ENCODE peak calls at places on chromosomes 12 and 14, in eight cellular contexts. One of them, this sample, is unnamed.

GRCh38 chr14:74437654-74438053 is 11.6 kb upstream of the SYNDIG1L start:
- DNase-seq in HFF-Myc: no peak
- DNase-seq in type B pancreatic cell: no peak
- DNase-seq in uterus: no peak
- DNase-seq in fibroblast of mammary gland: peak; percentile 3
- DNase-seq in GM20000: no peak
- DNase-seq in upper lobe of left lung: no peak
- DNase-seq in tibial nerve: no peak
- DNase-seq in this sample: no peak

GRCh38 chr12:66482880-66483279 is 180.6 kb downstream of the HELB start:
- DNase-seq in HFF-Myc: no peak
- DNase-seq in type B pancreatic cell: no peak
- DNase-seq in uterus: no peak
- DNase-seq in fibroblast of mammary gland: no peak
- DNase-seq in GM20000: no peak
- DNase-seq in upper lobe of left lung: no peak
- DNase-seq in tibial nerve: no peak
- DNase-seq in this sample: no peak

GRCh38 chr12:106769078-106769477 is 5.4 kb upstream of the RIC8B start:
- DNase-seq in HFF-Myc: no peak
- DNase-seq in type B pancreatic cell: no peak
- DNase-seq in uterus: no peak
- DNase-seq in fibroblast of mammary gland: peak; percentile 70
- DNase-seq in GM20000: no peak
- DNase-seq in upper lobe of left lung: no peak
- DNase-seq in tibial nerve: no peak
- DNase-seq in this sample: no peak

GRCh38 chr14:52703225-52703624 is 3.8 kb upstream of the PSMC6 start:
- DNase-seq in HFF-Myc: peak; percentile 31
- DNase-seq in type B pancreatic cell: no peak
- DNase-seq in uterus: no peak
- DNase-seq in fibroblast of mammary gland: peak; percentile 98
- DNase-seq in GM20000: no peak
- DNase-seq in upper lobe of left lung: no peak
- DNase-seq in tibial nerve: no peak
- DNase-seq in this sample: no peak

GRCh38 chr14:73245401-73246325 is 8.4 kb downstream of the PAPLN start:
- DNase-seq in HFF-Myc: no peak
- DNase-seq in type B pancreatic cell: no peak
- DNase-seq in uterus: no peak
- DNase-seq in fibroblast of mammary gland: peak; percentile 46
- DNase-seq in GM20000: peak; percentile 82
- DNase-seq in upper lobe of left lung: peak; percentile 92
- DNase-seq in tibial nerve: no peak
- DNase-seq in this sample: no peak

GRCh38 chr12:56071648-56072047 is 8.3 kb upstream of the ERBB3 start:
- DNase-seq in HFF-Myc: no peak
- DNase-seq in type B pancreatic cell: no peak
- DNase-seq in uterus: no peak
- DNase-seq in fibroblast of mammary gland: peak; percentile 28
- DNase-seq in GM20000: no peak
- DNase-seq in upper lobe of left lung: no peak
- DNase-seq in tibial nerve: no peak
- DNase-seq in this sample: no peak

GRCh38 chr12:51188359-51189051 is 15.6 kb upstream of the TFCP2 start:
- DNase-seq in HFF-Myc: no peak
- DNase-seq in type B pancreatic cell: no peak
- DNase-seq in uterus: no peak
- DNase-seq in fibroblast of mammary gland: no peak
- DNase-seq in GM20000: peak; percentile 77
- DNase-seq in upper lobe of left lung: peak; percentile 54
- DNase-seq in tibial nerve: no peak
- DNase-seq in this sample: no peak

GRCh38 chr14:96105921-96106441 is 66.8 kb downstream of the C14orf132 start:
- DNase-seq in HFF-Myc: no peak
- DNase-seq in type B pancreatic cell: no peak
- DNase-seq in uterus: peak; percentile 43
- DNase-seq in fibroblast of mammary gland: peak; percentile 87
- DNase-seq in GM20000: no peak
- DNase-seq in upper lobe of left lung: peak; percentile 18
- DNase-seq in tibial nerve: no peak
- DNase-seq in this sample: no peak

GRCh38 chr12:96886998-96887677 is 19.9 kb upstream of the NEDD1 start:
- DNase-seq in HFF-Myc: no peak
- DNase-seq in type B pancreatic cell: no peak
- DNase-seq in uterus: peak; percentile 50
- DNase-seq in fibroblast of mammary gland: peak; percentile 17
- DNase-seq in GM20000: no peak
- DNase-seq in upper lobe of left lung: no peak
- DNase-seq in tibial nerve: no peak
- DNase-seq in this sample: no peak

GRCh38 chr12:57739387-57739786 is 845 bp upstream of the AGAP2 start:
- DNase-seq in HFF-Myc: no peak
- DNase-seq in type B pancreatic cell: no peak
- DNase-seq in uterus: no peak
- DNase-seq in fibroblast of mammary gland: no peak
- DNase-seq in GM20000: no peak
- DNase-seq in upper lobe of left lung: no peak
- DNase-seq in tibial nerve: no peak
- DNase-seq in this sample: no peak

GRCh38 chr12:3263282-3263681 is 186.1 kb downstream of the TSPAN9 start:
- DNase-seq in HFF-Myc: no peak
- DNase-seq in type B pancreatic cell: no peak
- DNase-seq in uterus: no peak
- DNase-seq in fibroblast of mammary gland: no peak
- DNase-seq in GM20000: no peak
- DNase-seq in upper lobe of left lung: no peak
- DNase-seq in tibial nerve: no peak
- DNase-seq in this sample: no peak

GRCh38 chr12:3263939-3264699 is 186.9 kb downstream of the TSPAN9 start:
- DNase-seq in HFF-Myc: no peak
- DNase-seq in type B pancreatic cell: no peak
- DNase-seq in uterus: no peak
- DNase-seq in fibroblast of mammary gland: no peak
- DNase-seq in GM20000: no peak
- DNase-seq in upper lobe of left lung: peak; percentile 78
- DNase-seq in tibial nerve: no peak
- DNase-seq in this sample: no peak

GRCh38 chr12:3259976-3260375 is 182.8 kb downstream of the TSPAN9 start:
- DNase-seq in HFF-Myc: no peak
- DNase-seq in type B pancreatic cell: no peak
- DNase-seq in uterus: no peak
- DNase-seq in fibroblast of mammary gland: no peak
- DNase-seq in GM20000: no peak
- DNase-seq in upper lobe of left lung: no peak
- DNase-seq in tibial nerve: no peak
- DNase-seq in this sample: no peak

GRCh38 chr12:3262466-3262865 is 185.3 kb downstream of the TSPAN9 start:
- DNase-seq in HFF-Myc: no peak
- DNase-seq in type B pancreatic cell: no peak
- DNase-seq in uterus: no peak
- DNase-seq in fibroblast of mammary gland: no peak
- DNase-seq in GM20000: no peak
- DNase-seq in upper lobe of left lung: no peak
- DNase-seq in tibial nerve: no peak
- DNase-seq in this sample: no peak

GRCh38 chr12:3261782-3262359 is 184.7 kb downstream of the TSPAN9 start:
- DNase-seq in HFF-Myc: no peak
- DNase-seq in type B pancreatic cell: no peak
- DNase-seq in uterus: peak; percentile 40
- DNase-seq in fibroblast of mammary gland: peak; percentile 41
- DNase-seq in GM20000: no peak
- DNase-seq in upper lobe of left lung: no peak
- DNase-seq in tibial nerve: peak; percentile 48
- DNase-seq in this sample: no peak
- TF ChIP-seq CTCF in HFF-Myc: peak; percentile 2
- TF ChIP-seq CTCF in type B pancreatic cell: no peak
- TF ChIP-seq CTCF in uterus: no peak
- TF ChIP-seq CTCF in fibroblast of mammary gland: peak; percentile 16
- TF ChIP-seq CTCF in GM20000: no peak
- TF ChIP-seq CTCF in upper lobe of left lung: no peak
- TF ChIP-seq CTCF in tibial nerve: no peak
- TF ChIP-seq CTCF in this sample: no peak

GRCh38 chr12:40336573-40337199 is 111.9 kb downstream of the LRRK2 start:
- DNase-seq in HFF-Myc: no peak
- DNase-seq in type B pancreatic cell: no peak
- DNase-seq in uterus: no peak
- DNase-seq in fibroblast of mammary gland: peak; percentile 27
- DNase-seq in GM20000: peak; percentile 42
- DNase-seq in upper lobe of left lung: no peak
- DNase-seq in tibial nerve: no peak
- DNase-seq in this sample: no peak
- TF ChIP-seq CTCF in HFF-Myc: peak; percentile 25
- TF ChIP-seq CTCF in type B pancreatic cell: peak; percentile 74
- TF ChIP-seq CTCF in uterus: no peak
- TF ChIP-seq CTCF in fibroblast of mammary gland: peak; percentile 61
- TF ChIP-seq CTCF in GM20000: peak; percentile 36
- TF ChIP-seq CTCF in upper lobe of left lung: peak; percentile 11
- TF ChIP-seq CTCF in tibial nerve: peak; percentile 31
- TF ChIP-seq CTCF in this sample: peak; percentile 44

GRCh38 chr14:99430491-99430890 is 50.2 kb downstream of the SETD3 start:
- DNase-seq in HFF-Myc: no peak
- DNase-seq in type B pancreatic cell: no peak
- DNase-seq in uterus: peak; percentile 22
- DNase-seq in fibroblast of mammary gland: no peak
- DNase-seq in GM20000: no peak
- DNase-seq in upper lobe of left lung: no peak
- DNase-seq in tibial nerve: no peak
- DNase-seq in this sample: no peak
- TF ChIP-seq CTCF in HFF-Myc: peak; percentile 27
- TF ChIP-seq CTCF in type B pancreatic cell: peak; percentile 67
- TF ChIP-seq CTCF in uterus: no peak
- TF ChIP-seq CTCF in fibroblast of mammary gland: peak; percentile 27
- TF ChIP-seq CTCF in GM20000: no peak
- TF ChIP-seq CTCF in upper lobe of left lung: peak; percentile 12
- TF ChIP-seq CTCF in tibial nerve: no peak
- TF ChIP-seq CTCF in this sample: peak; percentile 28

DNA sequence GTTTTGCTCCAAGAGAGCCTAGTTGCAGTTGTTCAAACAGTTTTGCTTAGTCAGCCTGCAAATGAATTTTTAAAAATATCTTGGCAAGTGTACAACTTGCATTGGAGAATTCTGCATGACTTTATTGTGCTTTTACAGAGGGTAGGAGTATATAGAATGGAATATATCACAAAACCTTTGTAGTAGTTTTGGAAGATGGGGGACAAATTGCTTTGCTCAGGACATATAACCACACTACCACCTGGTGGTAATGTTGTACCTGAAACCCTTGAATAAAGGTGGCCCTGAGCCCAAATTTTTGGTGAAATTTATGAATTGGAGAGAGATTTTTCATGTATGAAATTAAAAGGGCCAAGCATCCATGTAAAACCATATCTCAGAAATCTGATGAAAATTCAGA is 645.2 kb downstream of the MED13L start:
- DNase-seq in HFF-Myc: no peak
- DNase-seq in type B pancreatic cell: no peak
- DNase-seq in uterus: no peak
- DNase-seq in fibroblast of mammary gland: peak; percentile 52
- DNase-seq in GM20000: no peak
- DNase-seq in upper lobe of left lung: no peak
- DNase-seq in tibial nerve: no peak
- DNase-seq in this sample: no peak
- TF ChIP-seq CTCF in HFF-Myc: peak; percentile 7
- TF ChIP-seq CTCF in type B pancreatic cell: peak; percentile 44
- TF ChIP-seq CTCF in uterus: peak; percentile 31
- TF ChIP-seq CTCF in fibroblast of mammary gland: peak; percentile 26
- TF ChIP-seq CTCF in GM20000: no peak
- TF ChIP-seq CTCF in upper lobe of left lung: peak; percentile 17
- TF ChIP-seq CTCF in tibial nerve: no peak
- TF ChIP-seq CTCF in this sample: peak; percentile 31

GRCh38 chr14:83309211-83309610 is 1775.6 kb upstream of the SEL1L start:
- DNase-seq in HFF-Myc: no peak
- DNase-seq in type B pancreatic cell: no peak
- DNase-seq in uterus: no peak
- DNase-seq in fibroblast of mammary gland: no peak
- DNase-seq in GM20000: no peak
- DNase-seq in upper lobe of left lung: no peak
- DNase-seq in tibial nerve: no peak
- DNase-seq in this sample: no peak

DNA sequence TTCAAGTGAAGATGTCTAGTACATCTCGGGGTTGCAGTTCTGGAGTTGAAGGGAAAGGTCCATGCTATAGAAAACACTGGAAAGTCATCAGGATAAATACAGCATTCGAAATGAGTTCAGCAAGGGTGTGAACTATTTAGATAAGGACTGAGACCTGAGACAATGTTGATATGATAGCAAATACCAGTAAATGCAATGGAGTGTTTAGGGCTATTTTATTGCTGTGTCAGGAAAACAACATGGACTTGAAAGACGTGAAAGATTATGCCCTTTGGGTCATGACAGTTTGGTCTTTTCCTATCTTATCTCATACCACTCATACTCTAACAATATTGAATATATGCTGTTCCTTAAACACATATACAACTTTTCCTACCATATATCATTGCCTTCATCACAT is 1776.2 kb upstream of the SEL1L start:
- DNase-seq in HFF-Myc: no peak
- DNase-seq in type B pancreatic cell: no peak
- DNase-seq in uterus: no peak
- DNase-seq in fibroblast of mammary gland: no peak
- DNase-seq in GM20000: no peak
- DNase-seq in upper lobe of left lung: no peak
- DNase-seq in tibial nerve: no peak
- DNase-seq in this sample: no peak
- TF ChIP-seq CTCF in HFF-Myc: no peak
- TF ChIP-seq CTCF in type B pancreatic cell: no peak
- TF ChIP-seq CTCF in uterus: no peak
- TF ChIP-seq CTCF in fibroblast of mammary gland: no peak
- TF ChIP-seq CTCF in GM20000: no peak
- TF ChIP-seq CTCF in upper lobe of left lung: no peak
- TF ChIP-seq CTCF in tibial nerve: no peak
- TF ChIP-seq CTCF in this sample: no peak

GRCh38 chr12:53299454-53300180 is at the start of gene MYG1:
- DNase-seq in HFF-Myc: peak; percentile 81
- DNase-seq in type B pancreatic cell: peak; percentile 87
- DNase-seq in uterus: peak; percentile 83
- DNase-seq in fibroblast of mammary gland: peak; percentile 85
- DNase-seq in GM20000: peak; percentile 82
- DNase-seq in upper lobe of left lung: peak; percentile 96
- DNase-seq in tibial nerve: peak; percentile 69
- DNase-seq in this sample: peak; percentile 94
- TF ChIP-seq CTCF in HFF-Myc: peak; percentile 15
- TF ChIP-seq CTCF in type B pancreatic cell: peak; percentile 56
- TF ChIP-seq CTCF in uterus: peak; percentile 43
- TF ChIP-seq CTCF in fibroblast of mammary gland: peak; percentile 12
- TF ChIP-seq CTCF in GM20000: no peak
- TF ChIP-seq CTCF in upper lobe of left lung: peak; percentile 46
- TF ChIP-seq CTCF in tibial nerve: no peak
- TF ChIP-seq CTCF in this sample: peak; percentile 40

This sample was measured in osteocyte.